ENCODE peak calls at places on chromosomes 1 and 21, in eight cellular contexts. H, C, T, S, X, J, E and N are unnamed samples.
A peak's percentile ranks its signal among the peaks of the same experiment; 100 is the strongest.

GRCh38 chr1:4086085-4086850 is 186.2 kb upstream of the C1orf174 start:
- DNase-seq in H (no peak), C (no peak), T (no peak), S (no peak), X (no peak), J (no peak), E (no peak), N (no peak)

GRCh38 chr21:16022121-16022520 is 292.3 kb downstream of the USP25 start:
- DNase-seq in H (no peak), C (no peak), T (no peak), S (no peak), X (no peak), J (no peak), E (no peak), N (no peak)

GRCh38 chr1:8752921-8753713 is 64.3 kb downstream of the RERE start:
- DNase-seq in H (no peak), C (no peak), T (no peak), S (no peak), X (no peak), J (no peak), E (no peak), N (no peak)

GRCh38 chr1:157091668-157092273 is 7.8 kb downstream of the ETV3L start:
- DNase-seq in H (no peak), C (no peak), T (no peak), S (no peak), X (no peak), J (no peak), E (no peak), N (no peak)

GRCh38 chr21:41673596-41674335 is 93.1 kb downstream of the RIPK4 start:
- DNase-seq in H (no peak), C (no peak), T (no peak), S (no peak), X (no peak), J (peak; percentile 74), E (no peak), N (no peak)

GRCh38 chr21:15774590-15774989 is 44.8 kb downstream of the USP25 start:
- DNase-seq in H (no peak), C (no peak), T (no peak), S (no peak), X (no peak), J (no peak), E (no peak), N (no peak)

GRCh38 chr1:198463709-198464108 is 76.8 kb downstream of the ATP6V1G3 start:
- DNase-seq in H (no peak), C (no peak), T (no peak), S (no peak), X (no peak), J (no peak), E (no peak), N (no peak)

GRCh38 chr1:89633745-89634625 is 1.1 kb downstream of the LRRC8C start:
- DNase-seq in H (no peak), C (no peak), T (peak; percentile 32), S (peak; percentile 23), X (no peak), J (peak; percentile 32), E (peak; percentile 23), N (no peak)

GRCh38 chr1:40907899-40908298 is 45.7 kb upstream of the CITED4 start:
- DNase-seq in H (no peak), C (no peak), T (no peak), S (no peak), X (no peak), J (no peak), E (no peak), N (no peak)

GRCh38 chr1:40143891-40144575 is 17.2 kb upstream of the RLF start:
- DNase-seq in H (peak; percentile 55), C (peak; percentile 49), T (peak; percentile 57), S (peak; percentile 84), X (peak; percentile 69), J (no peak), E (peak; percentile 71), N (no peak)

GRCh38 chr1:10755977-10756521 is 40.4 kb downstream of the CASZ1 start:
- DNase-seq in H (no peak), C (no peak), T (no peak), S (peak; percentile 30), X (no peak), J (no peak), E (peak; percentile 70), N (no peak)

GRCh38 chr1:106957795-106958194 is 98.7 kb upstream of the PRMT6 start:
- DNase-seq in H (no peak), C (no peak), T (no peak), S (no peak), X (no peak), J (no peak), E (no peak), N (no peak)